ENCODE peak calls at places on chromosome 16, in five cellular contexts. C is A549, S is stomach, F is tibial artery, P is small intestine. U is an unnamed sample.

GRCh38 chr16:51193879-51194278 is 42.8 kb upstream of the SALL1 start:
- DNase-seq in C (no peak), S (no peak), F (no peak), P (no peak), U (no peak)

GRCh38 chr16:46918905-46919792 is 35.0 kb downstream of the GPT2 start:
- DNase-seq in C (no peak), S (peak; percentile 86), F (no peak), P (peak; percentile 56), U (no peak)

GRCh38 chr16:89903908-89904515 is 14.7 kb upstream of the MC1R start:
- DNase-seq in C (no peak), S (no peak), F (no peak), P (no peak), U (peak; percentile 54)

GRCh38 chr16:5016967-5017677 is 16.6 kb downstream of the NAGPA start:
- DNase-seq in C (no peak), S (no peak), F (no peak), P (no peak), U (no peak)

GRCh38 chr16:9115277-9115676 is 23.8 kb downstream of the HAPSTR1 start:
- DNase-seq in C (no peak), S (no peak), F (no peak), P (no peak), U (no peak)

GRCh38 chr16:46980926-46981325 is 7.5 kb upstream of the DNAJA2 start:
- DNase-seq in C (no peak), S (no peak), F (no peak), P (no peak), U (no peak)

GRCh38 chr16:70437017-70437581 is 1.8 kb downstream of the ST3GAL2 start:
- DNase-seq in C (no peak), S (no peak), F (no peak), P (no peak), U (no peak)

GRCh38 chr16:10668322-10669045 is 26.2 kb downstream of the TEKT5 start:
- DNase-seq in C (peak; percentile 54), S (peak; percentile 33), F (no peak), P (peak; percentile 19), U (no peak)

GRCh38 chr16:72120026-72120425 is 26.4 kb downstream of the DHX38 start:
- DNase-seq in C (no peak), S (no peak), F (no peak), P (no peak), U (peak; percentile 15)

GRCh38 chr16:72612271-72612670 is 435.7 kb downstream of the ZFHX3 start:
- DNase-seq in C (no peak), S (no peak), F (no peak), P (no peak), U (no peak)

GRCh38 chr16:554640-555413 is 5.4 kb upstream of the PRR35 start:
- DNase-seq in C (no peak), S (no peak), F (no peak), P (peak; percentile 68), U (no peak)

GRCh38 chr16:11251525-11252481 is 4.2 kb downstream of the SOCS1 start:
- DNase-seq in C (no peak), S (peak; percentile 42), F (no peak), P (peak; percentile 39), U (peak; percentile 44)

GRCh38 chr16:14309906-14310305 is 238.8 kb downstream of the MRTFB start:
- DNase-seq in C (peak; percentile 73), S (no peak), F (no peak), P (no peak), U (no peak)

GRCh38 chr16:88809676-88810165 is 2.0 kb downstream of the APRT start:
- DNase-seq in C (no peak), S (no peak), F (peak; percentile 66), P (no peak), U (no peak)
- H3K4me3 ChIP-seq in C (peak overlapping the region; percentile 83), S (no peak overlapping the region), F (no peak overlapping the region), P (no peak overlapping the region), U (no peak overlapping the region)

DNA sequence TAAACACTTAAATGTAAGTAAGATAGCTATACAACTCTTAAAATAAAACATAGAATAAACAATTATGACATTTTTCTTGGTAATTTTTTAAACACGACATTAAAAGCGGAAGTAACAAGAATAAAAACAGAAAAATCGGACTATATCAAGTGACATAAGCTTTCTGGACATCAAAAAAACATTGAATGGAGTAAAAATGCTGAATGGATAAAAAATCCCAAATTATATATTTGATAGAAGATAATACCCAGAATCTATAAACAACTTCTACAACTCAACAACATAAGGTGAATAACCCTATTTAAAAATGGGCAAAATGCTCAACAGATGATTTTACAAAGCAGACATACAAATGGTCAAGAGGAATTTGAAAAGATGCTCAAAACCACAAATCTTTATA is 1866.5 kb downstream of the TP53TG3F start:
- DNase-seq in C (no peak), S (no peak), F (no peak), P (no peak), U (no peak)
- H3K9me3 ChIP-seq in C (no peaks in the 10 kb centered on the region), S (peaks cover 5% of the 10 kb centered on the region), F (no peaks in the 10 kb centered on the region), P (peaks cover 1% of the 10 kb centered on the region), U (peaks cover 8% of the 10 kb centered on the region)

GRCh38 chr16:80804061-80804450 is 342 bp downstream of the CDYL2 start:
- DNase-seq in C (peak; percentile 32), S (no peak), F (no peak), P (peak; percentile 55), U (peak; percentile 84)
- H3K4me3 ChIP-seq in C (peak overlapping the region; percentile 64), S (peak overlapping the region; percentile 60), F (peak overlapping the region; percentile 65), P (peak overlapping the region; percentile 37), U (peak overlapping the region; percentile 50)

DNA sequence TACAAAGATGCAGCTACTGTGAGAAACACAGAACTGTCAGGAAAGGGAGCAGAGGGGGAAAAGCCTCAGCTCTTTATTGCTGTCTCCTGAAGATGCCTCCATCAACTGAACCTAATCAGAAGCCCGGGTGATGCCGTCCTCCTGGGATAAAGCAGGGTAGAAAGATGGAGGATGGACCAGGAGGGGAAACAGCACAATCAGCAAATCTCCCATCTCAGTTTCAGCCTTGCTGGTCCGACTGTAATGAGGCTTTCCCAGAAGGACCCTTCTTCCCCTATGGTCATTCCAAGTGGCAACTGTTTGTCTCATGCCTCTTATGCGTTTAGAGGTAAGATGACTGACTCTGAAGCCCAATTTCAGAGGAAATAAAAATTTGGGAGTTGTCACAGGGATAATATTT is 24.3 kb downstream of the ZFP1 start:
- DNase-seq in C (no peak), S (no peak), F (no peak), P (no peak), U (no peak)
- H3K9me3 ChIP-seq in C (peaks cover 97% of the 10 kb centered on the region), S (peaks cover 36% of the 10 kb centered on the region), F (peaks cover 76% of the 10 kb centered on the region), P (peaks cover 4% of the 10 kb centered on the region), U (no peaks in the 10 kb centered on the region)

GRCh38 chr16:84514295-84514873 is 9.9 kb upstream of the MEAK7 start:
- DNase-seq in C (no peak), S (no peak), F (no peak), P (no peak), U (no peak)
- H3K4me3 ChIP-seq in C (no peak overlapping the region), S (no peak overlapping the region), F (no peak overlapping the region), P (no peak overlapping the region), U (no peak overlapping the region)

DNA sequence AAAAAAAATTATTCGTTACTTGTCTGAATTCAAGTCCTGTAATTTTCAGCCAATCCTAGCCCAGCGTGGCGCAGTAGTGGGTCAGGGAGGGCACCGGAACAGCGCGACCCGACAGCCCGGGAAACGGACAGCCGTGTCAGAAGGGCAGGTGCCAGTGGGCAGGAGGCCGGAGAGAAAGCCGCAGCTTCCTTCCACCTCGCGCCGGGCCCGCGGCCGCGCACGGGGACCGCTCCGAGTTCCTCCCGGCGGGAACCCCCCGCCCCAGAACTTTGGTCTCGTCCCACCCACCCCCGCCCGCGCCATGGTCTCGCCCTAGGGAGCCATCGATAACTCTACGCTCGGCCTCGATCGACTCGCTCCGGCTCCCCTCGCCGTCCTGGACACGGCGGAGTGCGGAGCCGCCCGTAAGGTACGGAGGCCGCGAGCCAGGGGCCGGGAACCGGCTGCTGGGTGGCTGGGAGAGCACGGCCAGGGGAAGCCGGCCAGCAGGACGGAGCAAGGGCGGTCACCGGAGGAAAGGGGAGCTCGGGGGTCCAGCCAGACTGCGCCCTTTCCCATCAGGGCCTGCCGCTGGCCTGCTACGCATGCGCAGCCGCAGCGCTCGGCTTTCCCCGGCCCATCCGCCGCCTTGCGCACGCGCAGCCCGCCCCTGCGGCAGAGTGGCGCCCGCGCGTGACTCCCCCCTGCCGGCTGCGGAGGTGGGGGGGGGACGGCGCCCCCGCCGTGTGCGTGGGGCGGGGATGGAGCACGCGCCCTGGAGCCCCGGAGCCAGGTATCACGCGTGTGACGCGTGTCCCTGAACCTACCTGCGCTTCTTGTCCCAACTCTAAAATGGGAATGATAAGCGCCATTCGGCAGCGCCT is at the start of gene MLST8:
- DNase-seq in C (peak; percentile 89), S (peak; percentile 87), F (peak; percentile 92), P (peak; percentile 85), U (peak; percentile 96)
- H3K9me3 ChIP-seq in C (no peaks in the 10 kb centered on the region), S (no peaks in the 10 kb centered on the region), F (no peaks in the 10 kb centered on the region), P (no peaks in the 10 kb centered on the region), U (no peaks in the 10 kb centered on the region)

GRCh38 chr16:31459722-31460581 is 651 bp downstream of the ARMC5 start:
- DNase-seq in C (peak; percentile 99), S (peak; percentile 100), F (peak; percentile 100), P (peak; percentile 100), U (peak; percentile 100)

GRCh38 chr16:31458835-31459721 is at the start of gene ARMC5:
- DNase-seq in C (peak; percentile 99), S (peak; percentile 97), F (peak; percentile 99), P (peak; percentile 98), U (peak; percentile 98)

GRCh38 chr16:31460582-31461002 is 1.3 kb downstream of the ARMC5 start:
- DNase-seq in C (peak; percentile 67), S (no peak), F (peak; percentile 58), P (peak; percentile 54), U (no peak)

GRCh38 chr16:31461921-31462804 is 2.9 kb downstream of the ARMC5 start:
- DNase-seq in C (no peak), S (no peak), F (peak; percentile 62), P (no peak), U (no peak)

DNA sequence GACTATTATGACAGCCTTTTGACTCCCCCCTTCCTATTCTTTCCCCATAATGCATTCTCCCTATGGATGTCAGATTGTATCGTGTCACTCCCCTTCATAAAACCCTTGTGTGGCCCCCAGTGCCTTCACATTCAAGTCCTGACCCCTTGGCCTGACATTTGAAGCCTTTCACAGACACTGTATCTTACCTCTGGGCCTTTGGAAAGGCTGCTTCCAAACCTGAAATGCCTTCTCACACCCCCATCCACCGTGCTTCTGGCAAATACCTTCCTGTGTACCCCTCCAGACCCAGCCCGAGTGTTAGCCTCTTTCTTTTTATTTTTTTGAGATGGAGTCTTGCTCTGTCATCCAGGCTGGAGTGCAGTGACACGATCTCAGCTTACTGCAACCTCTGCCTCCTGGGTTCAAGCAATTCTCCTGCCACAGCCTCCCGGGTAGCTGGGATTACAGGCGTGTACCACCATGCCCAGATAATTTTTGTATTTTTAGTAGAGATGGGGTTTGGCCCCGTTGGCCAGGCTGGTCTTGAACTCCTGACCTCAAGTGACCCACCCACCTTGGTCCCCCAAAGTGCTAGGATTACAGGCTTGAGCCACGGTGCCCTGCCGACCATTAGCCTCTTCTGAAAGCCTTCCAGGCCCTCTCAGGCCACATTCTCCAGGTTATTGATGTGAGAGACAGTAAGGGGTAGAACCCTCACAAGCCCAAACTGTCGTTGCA is 2.1 kb downstream of the ARMC5 start:
- DNase-seq in C (no peak), S (no peak), F (peak; percentile 53), P (no peak), U (no peak)
- H3K4me3 ChIP-seq in C (no peak overlapping the region), S (no peak overlapping the region), F (no peak overlapping the region), P (no peak overlapping the region), U (no peak overlapping the region)

U was measured in left lung.